ENCODE peak calls at places on chromosomes 13 and 19, in six cellular contexts. One of them, this sample, is unnamed.

GRCh38 chr19:54420383-54421168 is 5.3 kb downstream of the TTYH1 start:
- DNase-seq in H1: peak
- DNase-seq in HepG2: peak
- DNase-seq in WTC11: peak
- DNase-seq in K562: peak
- DNase-seq in endothelial cell of umbilical vein: no peak
- DNase-seq in this sample: peak

GRCh38 chr19:19822148-19822429 is 539 bp upstream of the ZNF506 start:
- DNase-seq in K562: no peak
- DNase-seq in HepG2: no peak
- DNase-seq in WTC11: no peak
- DNase-seq in H1: no peak
- DNase-seq in endothelial cell of umbilical vein: no peak
- DNase-seq in this sample: no peak

GRCh38 chr13:23570099-23570926 is at the start of gene TNFRSF19:
- DNase-seq in H1: no peak
- DNase-seq in WTC11: no peak
- DNase-seq in HepG2: peak
- DNase-seq in endothelial cell of umbilical vein: peak
- DNase-seq in K562: no peak
- DNase-seq in this sample: no peak

GRCh38 chr19:45972081-45972943 is 1.4 kb downstream of the NOVA2 start:
- DNase-seq in WTC11: no peak
- DNase-seq in H1: peak
- DNase-seq in K562: peak
- DNase-seq in endothelial cell of umbilical vein: no peak
- DNase-seq in HepG2: no peak
- DNase-seq in this sample: no peak

GRCh38 chr19:55111238-55111831 is 6.1 kb downstream of the PPP1R12C start:
- DNase-seq in H1: no peak
- DNase-seq in K562: no peak
- DNase-seq in endothelial cell of umbilical vein: no peak
- DNase-seq in WTC11: no peak
- DNase-seq in HepG2: no peak
- DNase-seq in this sample: no peak

GRCh38 chr13:98944336-98944735 is 33.5 kb downstream of the DOCK9 start:
- DNase-seq in HepG2: no peak
- DNase-seq in endothelial cell of umbilical vein: no peak
- DNase-seq in H1: no peak
- DNase-seq in WTC11: no peak
- DNase-seq in K562: no peak
- DNase-seq in this sample: no peak

GRCh38 chr19:19319725-19320361 is 466 bp downstream of the SUGP1 start:
- DNase-seq in K562: no peak
- DNase-seq in HepG2: no peak
- DNase-seq in H1: no peak
- DNase-seq in endothelial cell of umbilical vein: no peak
- DNase-seq in WTC11: no peak
- DNase-seq in this sample: no peak

GRCh38 chr19:13036366-13036976 is 41.2 kb downstream of the NFIX start:
- DNase-seq in HepG2: no peak
- DNase-seq in H1: no peak
- DNase-seq in WTC11: no peak
- DNase-seq in K562: no peak
- DNase-seq in endothelial cell of umbilical vein: no peak
- DNase-seq in this sample: no peak

GRCh38 chr19:45147835-45148676 is 12.7 kb downstream of the NKPD1 start:
- DNase-seq in endothelial cell of umbilical vein: no peak
- DNase-seq in HepG2: no peak
- DNase-seq in K562: no peak
- DNase-seq in WTC11: peak
- DNase-seq in H1: peak
- DNase-seq in this sample: no peak

GRCh38 chr19:45676851-45677263 is 8.8 kb downstream of the GIPR start:
- DNase-seq in K562: no peak
- DNase-seq in H1: peak
- DNase-seq in endothelial cell of umbilical vein: no peak
- DNase-seq in HepG2: no peak
- DNase-seq in WTC11: no peak
- DNase-seq in this sample: no peak

GRCh38 chr13:69545500-69546025 is 562.1 kb upstream of the ATXN8OS start:
- DNase-seq in endothelial cell of umbilical vein: no peak
- DNase-seq in H1: no peak
- DNase-seq in HepG2: no peak
- DNase-seq in K562: no peak
- DNase-seq in WTC11: no peak
- DNase-seq in this sample: no peak

GRCh38 chr13:102825921-102826706 is 19.7 kb upstream of the ERCC5 start:
- DNase-seq in endothelial cell of umbilical vein: peak
- DNase-seq in HepG2: no peak
- DNase-seq in WTC11: no peak
- DNase-seq in K562: no peak
- DNase-seq in H1: no peak
- DNase-seq in this sample: no peak

GRCh38 chr13:98242403-98242802 is 65.3 kb upstream of the RNF113B start:
- DNase-seq in endothelial cell of umbilical vein: no peak
- DNase-seq in WTC11: no peak
- DNase-seq in K562: no peak
- DNase-seq in H1: no peak
- DNase-seq in HepG2: no peak
- DNase-seq in this sample: no peak

GRCh38 chr13:37640499-37640898 is 41.9 kb upstream of the POSTN start:
- DNase-seq in WTC11: peak
- DNase-seq in HepG2: no peak
- DNase-seq in K562: peak
- DNase-seq in endothelial cell of umbilical vein: peak
- DNase-seq in H1: no peak
- DNase-seq in this sample: peak

GRCh38 chr13:92187378-92187989 is 789.1 kb downstream of the GPC5 start:
- DNase-seq in HepG2: peak
- DNase-seq in endothelial cell of umbilical vein: peak
- DNase-seq in H1: no peak
- DNase-seq in WTC11: peak
- DNase-seq in K562: peak
- DNase-seq in this sample: peak

GRCh38 chr19:16420781-16421386 is 50.9 kb downstream of the EPS15L1 start:
- DNase-seq in H1: no peak
- DNase-seq in endothelial cell of umbilical vein: no peak
- DNase-seq in HepG2: no peak
- DNase-seq in WTC11: no peak
- DNase-seq in K562: no peak
- DNase-seq in this sample: no peak

GRCh38 chr19:55024111-55024510 is 14.0 kb downstream of the GP6 start:
- DNase-seq in HepG2: no peak
- DNase-seq in endothelial cell of umbilical vein: no peak
- DNase-seq in WTC11: no peak
- DNase-seq in K562: no peak
- DNase-seq in H1: no peak
- DNase-seq in this sample: no peak

GRCh38 chr19:6501740-6502648 is at the start of gene TUBB4A:
- DNase-seq in WTC11: peak
- DNase-seq in endothelial cell of umbilical vein: no peak
- DNase-seq in H1: peak
- DNase-seq in K562: peak
- DNase-seq in HepG2: no peak
- DNase-seq in this sample: peak

GRCh38 chr13:79450110-79450509 is 30.8 kb upstream of the NDFIP2 start:
- DNase-seq in K562: no peak
- DNase-seq in WTC11: no peak
- DNase-seq in H1: no peak
- DNase-seq in endothelial cell of umbilical vein: no peak
- DNase-seq in HepG2: no peak
- DNase-seq in this sample: no peak

GRCh38 chr13:79447141-79447540 is 33.8 kb upstream of the NDFIP2 start:
- DNase-seq in WTC11: no peak
- DNase-seq in H1: no peak
- DNase-seq in endothelial cell of umbilical vein: no peak
- DNase-seq in HepG2: no peak
- DNase-seq in K562: no peak
- DNase-seq in this sample: no peak

GRCh38 chr13:79447741-79448140 is 33.2 kb upstream of the NDFIP2 start:
- DNase-seq in K562: no peak
- DNase-seq in H1: no peak
- DNase-seq in WTC11: no peak
- DNase-seq in endothelial cell of umbilical vein: no peak
- DNase-seq in HepG2: no peak
- DNase-seq in this sample: no peak

GRCh38 chr13:79445968-79446645 is 34.8 kb upstream of the NDFIP2 start:
- DNase-seq in K562: no peak
- DNase-seq in WTC11: peak
- DNase-seq in endothelial cell of umbilical vein: no peak
- DNase-seq in HepG2: no peak
- DNase-seq in H1: no peak
- DNase-seq in this sample: no peak

GRCh38 chr13:79448413-79448812 is 32.5 kb upstream of the NDFIP2 start:
- DNase-seq in endothelial cell of umbilical vein: peak
- DNase-seq in K562: no peak
- DNase-seq in HepG2: no peak
- DNase-seq in H1: no peak
- DNase-seq in WTC11: no peak
- DNase-seq in this sample: no peak
- TF ChIP-seq JUN in endothelial cell of umbilical vein: peak
- TF ChIP-seq JUN in K562: no peak
- TF ChIP-seq JUN in HepG2: no peak
- TF ChIP-seq JUN in H1: no peak
- TF ChIP-seq JUN in WTC11: no peak
- TF ChIP-seq JUN in this sample: no peak

GRCh38 chr13:112818040-112818697 is 128.3 kb downstream of the ATP11A start:
- DNase-seq in K562: no peak
- DNase-seq in HepG2: no peak
- DNase-seq in WTC11: no peak
- DNase-seq in endothelial cell of umbilical vein: no peak
- DNase-seq in H1: no peak
- DNase-seq in this sample: no peak

GRCh38 chr13:112820318-112820717 is 130.5 kb downstream of the ATP11A start:
- DNase-seq in K562: no peak
- DNase-seq in HepG2: no peak
- DNase-seq in endothelial cell of umbilical vein: no peak
- DNase-seq in H1: no peak
- DNase-seq in WTC11: peak
- DNase-seq in this sample: no peak

GRCh38 chr13:112818698-112819045 is 128.8 kb downstream of the ATP11A start:
- DNase-seq in HepG2: no peak
- DNase-seq in K562: no peak
- DNase-seq in endothelial cell of umbilical vein: no peak
- DNase-seq in H1: no peak
- DNase-seq in WTC11: no peak
- DNase-seq in this sample: no peak

GRCh38 chr13:112819111-112819510 is 129.3 kb downstream of the ATP11A start:
- DNase-seq in WTC11: no peak
- DNase-seq in K562: no peak
- DNase-seq in H1: no peak
- DNase-seq in HepG2: no peak
- DNase-seq in endothelial cell of umbilical vein: no peak
- DNase-seq in this sample: no peak

DNA sequence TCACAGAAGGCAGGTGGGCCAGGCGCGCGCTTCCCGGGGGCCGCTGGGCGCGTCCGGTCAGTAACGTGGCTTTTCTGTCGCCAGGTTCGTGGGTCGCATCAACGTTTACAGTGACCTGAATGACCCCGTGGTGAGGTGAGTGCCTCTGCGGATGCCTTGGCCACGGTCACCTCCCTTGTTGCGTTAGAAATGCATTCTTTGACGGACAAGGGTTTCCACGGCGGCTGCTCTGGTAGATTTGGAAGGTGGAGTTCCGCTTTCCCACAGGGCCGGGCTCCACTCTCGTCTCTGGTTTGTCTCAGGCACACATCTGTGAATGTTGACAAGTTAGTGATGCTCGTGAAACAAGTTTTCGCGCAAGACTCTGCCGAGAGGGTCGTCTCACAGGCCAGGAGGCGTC is 130.0 kb downstream of the ATP11A start:
- DNase-seq in endothelial cell of umbilical vein: no peak
- DNase-seq in K562: no peak
- DNase-seq in WTC11: no peak
- DNase-seq in H1: no peak
- DNase-seq in HepG2: no peak
- DNase-seq in this sample: no peak
- TF ChIP-seq JUN in endothelial cell of umbilical vein: no peak
- TF ChIP-seq JUN in K562: no peak
- TF ChIP-seq JUN in WTC11: no peak
- TF ChIP-seq JUN in H1: no peak
- TF ChIP-seq JUN in HepG2: no peak
- TF ChIP-seq JUN in this sample: no peak

DNA sequence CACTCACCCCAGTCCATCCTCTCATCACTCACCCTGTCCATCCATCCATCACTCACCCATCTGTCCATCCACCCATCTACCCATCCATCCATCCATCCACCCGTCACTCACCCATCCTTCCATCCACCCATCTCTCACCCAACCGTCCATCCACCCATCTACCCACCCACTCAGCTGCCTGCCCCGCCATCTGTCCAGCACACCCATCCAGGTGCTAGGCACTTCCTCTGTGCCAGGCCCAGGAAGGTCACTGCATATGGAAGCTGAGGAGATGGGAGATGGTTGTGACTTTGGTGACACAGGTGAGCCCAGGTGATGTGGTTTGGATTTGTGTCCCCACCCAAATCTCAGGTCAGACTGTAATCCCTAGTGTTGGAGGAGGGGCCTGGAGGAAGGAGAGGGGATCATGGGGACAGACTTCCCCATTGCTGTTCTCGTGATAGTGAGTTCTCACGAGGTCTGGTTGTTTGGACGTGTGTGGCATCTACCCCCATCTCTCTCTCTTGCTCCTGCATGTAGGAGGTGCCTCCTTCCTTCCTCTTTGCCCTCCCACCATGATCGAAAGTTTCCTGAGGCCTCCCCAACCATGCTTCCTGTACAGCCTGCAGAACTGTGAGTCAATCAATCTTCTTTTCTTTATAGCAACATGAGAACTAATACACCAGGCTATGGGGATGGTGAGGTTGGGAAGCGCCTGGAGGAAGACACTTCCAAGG is 15.9 kb upstream of the C13orf46 start:
- DNase-seq in H1: no peak
- DNase-seq in WTC11: no peak
- DNase-seq in K562: no peak
- DNase-seq in endothelial cell of umbilical vein: no peak
- DNase-seq in HepG2: no peak
- DNase-seq in this sample: no peak
- TF ChIP-seq JUN in H1: no peak
- TF ChIP-seq JUN in WTC11: no peak
- TF ChIP-seq JUN in K562: no peak
- TF ChIP-seq JUN in endothelial cell of umbilical vein: no peak
- TF ChIP-seq JUN in HepG2: no peak
- TF ChIP-seq JUN in this sample: no peak

DNA sequence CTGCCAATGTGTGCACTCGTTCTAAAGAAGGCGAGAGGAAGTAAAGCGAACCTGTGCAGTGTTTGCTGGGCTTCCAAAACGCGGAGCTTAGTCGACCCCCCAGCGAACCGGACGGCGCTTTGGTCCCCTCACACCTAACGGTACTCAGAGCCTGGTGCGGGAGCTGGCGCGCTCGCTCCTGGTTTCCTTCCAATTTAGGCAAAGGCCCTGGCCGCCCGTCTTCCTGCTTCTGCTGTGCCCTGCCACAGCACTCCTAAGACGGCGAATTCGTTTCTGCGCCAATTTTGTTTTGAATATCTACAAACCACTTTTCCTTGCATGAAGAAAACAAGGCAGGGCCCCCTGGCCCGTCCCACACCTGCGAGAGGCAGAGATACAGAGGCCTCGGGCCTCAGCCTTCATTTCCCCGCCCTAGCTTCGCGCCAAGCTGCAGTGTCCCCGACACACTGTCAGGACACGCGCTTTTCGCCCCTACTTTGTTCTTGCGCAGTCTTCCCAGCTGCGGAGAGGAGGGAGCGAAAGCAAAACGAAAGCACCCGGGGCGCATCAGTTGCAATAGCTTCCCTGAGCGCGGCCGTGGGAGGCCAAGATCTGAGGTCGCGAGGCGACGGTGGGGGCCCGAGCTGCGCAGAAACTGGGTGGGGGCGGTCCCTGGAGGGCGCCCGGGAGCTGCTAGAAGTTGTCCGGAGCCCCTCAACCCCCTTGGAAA is 111.9 kb downstream of the KCNRG start:
- DNase-seq in H1: peak
- DNase-seq in WTC11: peak
- DNase-seq in endothelial cell of umbilical vein: no peak
- DNase-seq in K562: no peak
- DNase-seq in HepG2: no peak
- DNase-seq in this sample: no peak
- TF ChIP-seq JUN in H1: no peak
- TF ChIP-seq JUN in WTC11: no peak
- TF ChIP-seq JUN in endothelial cell of umbilical vein: no peak
- TF ChIP-seq JUN in K562: no peak
- TF ChIP-seq JUN in HepG2: no peak
- TF ChIP-seq JUN in this sample: no peak

This sample was measured in A549.